ENCODE peak calls at places on chromosomes 2 and 18, in five cellular contexts. C is neuronal stem cell, O is IMR-90, P is mesendoderm, A is trophoblast cell. W is an unnamed sample. For H3K4me1, the result is how much of the 10 kb centered on the place peaks cover.

GRCh38 chr2:101692766-101693165 is 4.7 kb upstream of the MAP4K4 start:
- DNase-seq in C (no peak), O (no peak), P (no peak), A (no peak), W (no peak)

GRCh38 chr2:5315512-5315911 is 376.7 kb upstream of the SOX11 start:
- DNase-seq in C (peak), O (no peak), P (peak), A (no peak), W (no peak)

GRCh38 chr2:120886967-120887672 is 151.5 kb downstream of the GLI2 start:
- DNase-seq in C (no peak), O (no peak), P (no peak), A (no peak), W (no peak)

GRCh38 chr18:22434973-22435608 is 17.4 kb upstream of the CTAGE1 start:
- DNase-seq in C (no peak), O (peak), P (no peak), A (no peak), W (no peak)

GRCh38 chr18:61738488-61738887 is 154.3 kb downstream of the RNF152 start:
- DNase-seq in C (no peak), O (peak), P (no peak), A (peak), W (no peak)

GRCh38 chr18:6431659-6432318 is 17.1 kb upstream of the L3MBTL4 start:
- DNase-seq in C (no peak), O (no peak), P (no peak), A (no peak), W (no peak)

GRCh38 chr2:117976581-117976980 is 37.3 kb downstream of the CCDC93 start:
- DNase-seq in C (no peak), O (no peak), P (no peak), A (peak), W (no peak)

GRCh38 chr18:52510139-52510538 is 170.1 kb downstream of the DCC start:
- DNase-seq in C (no peak), O (no peak), P (no peak), A (no peak), W (no peak)

GRCh38 chr2:143284087-143284675 is 155.0 kb downstream of the ARHGAP15 start:
- DNase-seq in C (peak), O (peak), P (peak), A (peak), W (no peak)

GRCh38 chr2:163713534-163714311 is 22.1 kb downstream of the FIGN start:
- DNase-seq in C (no peak), O (no peak), P (peak), A (no peak), W (no peak)

GRCh38 chr18:80042785-80043184 is 8.6 kb downstream of the RBFA start:
- DNase-seq in C (no peak), O (no peak), P (no peak), A (no peak), W (no peak)

GRCh38 chr2:26764078-26764887 is at the start of gene SLC35F6:
- DNase-seq in C (peak), O (peak), P (peak), A (peak), W (peak)

GRCh38 chr2:26767894-26768487 is 3.9 kb downstream of the SLC35F6 start:
- DNase-seq in C (no peak), O (no peak), P (no peak), A (no peak), W (no peak)

GRCh38 chr2:26764906-26765305 is 822 bp downstream of the SLC35F6 start:
- DNase-seq in C (no peak), O (no peak), P (no peak), A (no peak), W (no peak)

GRCh38 chr2:26767129-26767528 is 3.0 kb downstream of the SLC35F6 start:
- DNase-seq in C (no peak), O (no peak), P (no peak), A (no peak), W (no peak)

DNA sequence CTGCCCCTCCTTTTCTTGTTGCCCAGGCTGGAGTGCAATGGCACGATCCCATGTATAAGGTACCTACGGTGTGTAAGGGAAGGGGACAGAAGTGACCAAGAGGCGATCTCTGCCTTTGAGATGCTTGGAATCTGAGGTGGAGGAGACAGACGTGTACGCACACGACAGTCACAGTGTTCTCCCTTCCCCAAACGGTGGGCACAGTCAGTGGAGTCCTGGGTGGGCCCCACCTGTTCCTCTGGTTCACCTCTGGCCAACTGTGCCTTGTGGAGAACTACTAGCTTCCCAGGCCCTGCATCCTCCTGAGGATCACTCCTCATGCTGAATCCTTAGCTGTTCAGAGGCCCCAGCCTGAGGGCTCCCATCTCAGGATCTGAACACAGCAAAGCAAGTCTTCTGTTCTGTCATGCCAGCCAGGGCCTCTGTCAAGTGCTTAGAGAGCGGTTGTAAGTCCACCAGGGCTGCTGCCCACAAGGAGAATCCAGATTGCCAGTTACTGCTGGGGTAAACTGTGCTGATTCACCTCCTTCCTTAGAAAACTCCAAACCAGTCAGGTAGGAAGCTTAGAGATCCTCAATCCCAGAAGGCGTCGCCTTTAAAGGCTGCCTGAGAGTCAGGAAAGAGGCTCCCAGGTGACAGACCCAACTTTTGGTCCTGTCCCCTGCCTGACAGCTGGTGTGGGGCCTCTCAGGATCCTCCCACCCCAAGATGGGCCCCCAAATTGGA is 1.6 kb downstream of the SLC35F6 start:
- DNase-seq in C (no peak), O (no peak), P (no peak), A (no peak), W (no peak)
- H3K4me1 ChIP-seq in C (under half), O (under half), P (under half), A (under half), W (under half)

GRCh38 chr18:11872479-11873136 is 21.4 kb downstream of the CHMP1B start:
- DNase-seq in C (no peak), O (no peak), P (peak), A (no peak), W (no peak)
- H4K8ac ChIP-seq in C (no peak), O (no peak), P (no peak), A (no peak), W (no peak)

DNA sequence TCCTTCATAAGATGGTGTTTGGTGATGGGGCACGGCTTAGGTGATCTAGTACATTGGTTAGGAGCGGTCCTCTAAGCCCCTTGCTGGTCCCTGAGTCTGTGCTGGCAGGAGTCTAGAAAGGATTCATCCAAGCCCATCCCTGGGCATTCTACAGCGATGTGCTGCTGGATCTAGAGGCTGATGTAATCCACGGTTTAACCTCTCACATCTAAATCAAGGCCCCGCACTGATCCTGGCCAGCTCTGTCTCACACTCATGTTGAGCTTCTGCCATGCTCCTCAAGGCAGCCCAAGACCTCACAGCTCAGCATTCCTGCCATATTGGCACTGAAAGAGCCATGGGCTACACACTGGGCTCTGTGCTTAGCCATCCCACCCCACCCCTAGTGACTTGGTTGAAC is 664.8 kb downstream of the STK39 start:
- DNase-seq in C (no peak), O (no peak), P (peak), A (no peak), W (peak)
- H2AK5ac ChIP-seq in C (no peak), O (no peak), P (no peak), A (no peak), W (no peak)

GRCh38 chr2:127096280-127096679 is 10.7 kb downstream of the BIN1 start:
- DNase-seq in C (no peak), O (no peak), P (no peak), A (no peak), W (no peak)

GRCh38 chr2:127096718-127097470 is 10.1 kb downstream of the BIN1 start:
- DNase-seq in C (no peak), O (no peak), P (no peak), A (no peak), W (no peak)

GRCh38 chr2:127097841-127098651 is 8.9 kb downstream of the BIN1 start:
- DNase-seq in C (no peak), O (no peak), P (no peak), A (no peak), W (no peak)

GRCh38 chr2:127098711-127099110 is 8.2 kb downstream of the BIN1 start:
- DNase-seq in C (no peak), O (no peak), P (no peak), A (no peak), W (no peak)

DNA sequence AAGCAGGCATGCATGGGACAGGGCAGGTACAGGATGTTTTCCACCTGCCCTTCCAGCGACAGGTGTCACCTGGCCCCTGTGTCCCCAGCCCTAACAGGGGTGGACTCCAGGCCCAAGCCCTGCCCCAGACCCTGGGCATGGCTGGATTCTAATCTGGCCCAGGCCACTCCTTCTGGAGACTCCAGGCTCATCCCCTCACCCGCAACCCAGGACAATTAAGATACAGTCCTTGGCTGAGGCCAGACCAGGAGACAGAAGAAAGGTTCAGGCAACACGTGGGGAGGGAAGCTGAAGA is 9.5 kb downstream of the BIN1 start:
- DNase-seq in C (no peak), O (no peak), P (no peak), A (no peak), W (no peak)
- H3K4me1 ChIP-seq in C (under half), O (under half), P (under half), A (under half), W (under half)

GRCh38 chr2:73156539-73157124 is 43.9 kb upstream of the RAB11FIP5 start:
- DNase-seq in C (peak), O (peak), P (peak), A (no peak), W (peak)
- H4K8ac ChIP-seq in C (no peak), O (no peak), P (no peak), A (no peak), W (no peak)

GRCh38 chr2:65409045-65409444 is 23.4 kb downstream of the SPRED2 start:
- DNase-seq in C (no peak), O (no peak), P (no peak), A (no peak), W (no peak)

GRCh38 chr2:65403529-65403915 is 28.9 kb downstream of the SPRED2 start:
- DNase-seq in C (no peak), O (no peak), P (no peak), A (no peak), W (no peak)

GRCh38 chr2:65404988-65405697 is 27.3 kb downstream of the SPRED2 start:
- DNase-seq in C (no peak), O (no peak), P (no peak), A (no peak), W (no peak)

GRCh38 chr2:65411056-65411795 is 21.2 kb downstream of the SPRED2 start:
- DNase-seq in C (no peak), O (no peak), P (peak), A (no peak), W (no peak)

DNA sequence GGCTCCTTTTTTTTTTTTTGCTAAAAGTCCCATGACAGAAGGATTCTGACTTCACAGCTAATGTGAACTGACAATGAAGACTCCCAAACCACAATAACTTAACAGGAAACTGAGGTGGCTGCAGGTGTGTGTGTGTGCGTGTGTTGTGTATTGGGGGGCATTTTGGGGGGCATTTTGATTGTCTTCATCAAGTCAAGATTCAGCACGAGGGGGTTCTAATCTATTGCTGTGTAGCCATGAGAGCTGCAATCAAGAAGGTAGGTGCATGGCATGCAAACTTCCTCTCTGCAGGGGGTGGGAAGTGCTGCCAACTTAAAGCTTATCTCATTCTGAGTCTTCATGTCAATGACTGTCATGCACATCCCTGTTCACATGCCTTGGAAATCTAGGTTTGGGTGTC is 25.2 kb downstream of the SPRED2 start:
- DNase-seq in C (no peak), O (no peak), P (no peak), A (no peak), W (no peak)
- H2AK5ac ChIP-seq in C (no peak), O (no peak), P (no peak), A (no peak), W (no peak)

GRCh38 chr2:204015118-204015842 is 78.7 kb downstream of the ICOS start:
- DNase-seq in C (no peak), O (no peak), P (peak), A (no peak), W (no peak)
- H3K4me1 ChIP-seq in C (under half), O (under half), P (under half), A (under half), W (under half)